ENCODE peak calls at places on chromosomes 3 and 15, in six cellular contexts. A, R, B, U, D and C are unnamed samples.

GRCh38 chr15:70406624-70407390 is 309.1 kb upstream of the TLE3 start:
- DNase-seq in R (no peak), U (no peak), A (peak; percentile 21), B (no peak), D (no peak), C (no peak)

GRCh38 chr3:194249323-194250103 is 101.6 kb downstream of the CPN2 start:
- DNase-seq in R (no peak), A (no peak), D (no peak), B (no peak), U (no peak), C (peak; percentile 25)

GRCh38 chr3:50321146-50321843 is 1.2 kb downstream of the HYAL2 start:
- DNase-seq in U (peak; percentile 91), D (peak; percentile 95), R (peak; percentile 93), B (peak; percentile 89), A (peak; percentile 97), C (peak; percentile 92)

GRCh38 chr3:184171562-184171961 is 3.1 kb upstream of the AP2M1 start:
- DNase-seq in R (peak; percentile 56), U (no peak), D (no peak), A (no peak), B (no peak), C (no peak)

GRCh38 chr3:94694894-94695293 is 632.0 kb downstream of the NSUN3 start:
- DNase-seq in A (no peak), B (no peak), D (no peak), R (no peak), U (no peak), C (no peak)

GRCh38 chr3:148332509-148332908 is 365.2 kb upstream of the AGTR1 start:
- DNase-seq in R (no peak), A (no peak), B (no peak), U (no peak), D (no peak), C (no peak)

GRCh38 chr15:99454107-99454809 is 111.5 kb upstream of the MEF2A start:
- DNase-seq in U (no peak), D (no peak), A (no peak), R (no peak), B (no peak), C (peak; percentile 25)

GRCh38 chr15:68340711-68341671 is 63.4 kb downstream of the FEM1B start:
- DNase-seq in A (no peak), R (no peak), U (no peak), D (no peak), B (no peak), C (no peak)

GRCh38 chr3:98730338-98730737 is 32.8 kb upstream of the ST3GAL6 start:
- DNase-seq in B (peak; percentile 71), D (no peak), U (no peak), R (peak; percentile 80), A (no peak), C (no peak)

GRCh38 chr15:38130739-38131498 is 121.7 kb upstream of the SPRED1 start:
- DNase-seq in R (peak; percentile 30), B (no peak), A (peak; percentile 61), D (no peak), U (peak; percentile 84), C (peak; percentile 49)

GRCh38 chr3:5948081-5948480 is 760.6 kb downstream of the EDEM1 start:
- DNase-seq in R (no peak), A (no peak), B (no peak), U (no peak), D (no peak), C (no peak)